ENCODE peak calls at places on chromosome 10, in five cellular contexts. One of them, this sample, is unnamed.

GRCh38 chr10:129570185-129570584 is 103.1 kb downstream of the MGMT start:
- DNase-seq in NCI-H2081: no peak
- DNase-seq in stomach: no peak
- DNase-seq in K562: no peak
- DNase-seq in epithelial cell of esophagus: no peak
- DNase-seq in this sample: no peak

GRCh38 chr10:31197886-31198285 is 121.1 kb upstream of the ZEB1 start:
- DNase-seq in NCI-H2081: no peak
- DNase-seq in stomach: no peak
- DNase-seq in K562: no peak
- DNase-seq in epithelial cell of esophagus: peak; percentile 52
- DNase-seq in this sample: no peak

GRCh38 chr10:123858039-123858740 is 33.4 kb downstream of the CPXM2 start:
- DNase-seq in NCI-H2081: no peak
- DNase-seq in stomach: no peak
- DNase-seq in K562: no peak
- DNase-seq in epithelial cell of esophagus: no peak
- DNase-seq in this sample: peak; percentile 73

GRCh38 chr10:77925795-77926565 is 575 bp downstream of the DLG5 start:
- DNase-seq in NCI-H2081: no peak
- DNase-seq in stomach: peak; percentile 67
- DNase-seq in K562: no peak
- DNase-seq in epithelial cell of esophagus: peak; percentile 68
- DNase-seq in this sample: peak; percentile 52

GRCh38 chr10:83165164-83165563 is 974.1 kb upstream of the GHITM start:
- DNase-seq in NCI-H2081: peak; percentile 2
- DNase-seq in stomach: no peak
- DNase-seq in K562: no peak
- DNase-seq in epithelial cell of esophagus: no peak
- DNase-seq in this sample: no peak

GRCh38 chr10:113960617-113961260 is 82.9 kb upstream of the ADRB1 start:
- DNase-seq in NCI-H2081: peak; percentile 33
- DNase-seq in stomach: peak; percentile 61
- DNase-seq in K562: no peak
- DNase-seq in epithelial cell of esophagus: peak; percentile 72
- DNase-seq in this sample: peak; percentile 96

GRCh38 chr10:100747061-100747825 is 1.9 kb downstream of the PAX2 start:
- DNase-seq in NCI-H2081: no peak
- DNase-seq in stomach: no peak
- DNase-seq in K562: no peak
- DNase-seq in epithelial cell of esophagus: no peak
- DNase-seq in this sample: no peak

GRCh38 chr10:69791812-69792211 is 9.9 kb upstream of the COL13A1 start:
- DNase-seq in NCI-H2081: no peak
- DNase-seq in stomach: no peak
- DNase-seq in K562: no peak
- DNase-seq in epithelial cell of esophagus: no peak
- DNase-seq in this sample: no peak

GRCh38 chr10:114714281-114714741 is 56.2 kb upstream of the ABLIM1 start:
- DNase-seq in NCI-H2081: peak; percentile 4
- DNase-seq in stomach: peak; percentile 52
- DNase-seq in K562: no peak
- DNase-seq in epithelial cell of esophagus: peak; percentile 91
- DNase-seq in this sample: peak; percentile 45

GRCh38 chr10:61974611-61975010 is 73.1 kb downstream of the ARID5B start:
- DNase-seq in NCI-H2081: peak; percentile 20
- DNase-seq in stomach: peak; percentile 60
- DNase-seq in K562: no peak
- DNase-seq in epithelial cell of esophagus: peak; percentile 52
- DNase-seq in this sample: peak; percentile 68

GRCh38 chr10:68800196-68800595 is 27.1 kb upstream of the STOX1 start:
- DNase-seq in NCI-H2081: no peak
- DNase-seq in stomach: no peak
- DNase-seq in K562: no peak
- DNase-seq in epithelial cell of esophagus: no peak
- DNase-seq in this sample: no peak

GRCh38 chr10:102033787-102034186 is 22.2 kb downstream of the ARMH3 start:
- DNase-seq in NCI-H2081: no peak
- DNase-seq in stomach: no peak
- DNase-seq in K562: no peak
- DNase-seq in epithelial cell of esophagus: no peak
- DNase-seq in this sample: no peak

GRCh38 chr10:86363833-86364511 is 2.6 kb downstream of the GRID1 start:
- DNase-seq in NCI-H2081: no peak
- DNase-seq in stomach: no peak
- DNase-seq in K562: no peak
- DNase-seq in epithelial cell of esophagus: no peak
- DNase-seq in this sample: no peak

This sample was measured in small intestine.